ENCODE peak calls at places on chromosomes 3 and 15, in four cellular contexts. Z is uterus, I is cardiac muscle cell, P is esophagus muscularis mucosa. F is an unnamed sample.
A peak's percentile ranks its signal among the peaks of the same experiment; 100 is the strongest.

GRCh38 chr3:129934234-129935123 is 40.0 kb upstream of the TRH start:
- DNase-seq in Z (peak; percentile 37), I (peak; percentile 46), P (no peak), F (no peak)

GRCh38 chr3:136932518-136932917 is 25.3 kb upstream of the IL20RB start:
- DNase-seq in Z (no peak), I (peak; percentile 15), P (no peak), F (no peak)

GRCh38 chr3:145807990-145808389 is 353.0 kb downstream of the PLOD2 start:
- DNase-seq in Z (no peak), I (peak; percentile 82), P (no peak), F (no peak)

GRCh38 chr15:46280753-46281521 is 646.1 kb downstream of the SQOR start:
- DNase-seq in Z (no peak), I (no peak), P (no peak), F (no peak)

GRCh38 chr15:45023659-45024320 is 795 bp downstream of the SORD start:
- DNase-seq in Z (no peak), I (peak; percentile 2), P (no peak), F (no peak)

GRCh38 chr15:29815000-29815704 is 7.1 kb downstream of the TJP1 start:
- DNase-seq in Z (no peak), I (no peak), P (no peak), F (no peak)

GRCh38 chr3:42210731-42211130 is 55.3 kb downstream of the CCK start:
- DNase-seq in Z (no peak), I (no peak), P (no peak), F (no peak)

GRCh38 chr3:37955918-37956317 is 34.7 kb upstream of the VILL start:
- DNase-seq in Z (no peak), I (no peak), P (no peak), F (no peak)

GRCh38 chr3:13013994-13014754 is 59.1 kb downstream of the IQSEC1 start:
- DNase-seq in Z (no peak), I (no peak), P (no peak), F (peak; percentile 39)

GRCh38 chr3:175346573-175347356 is 487.6 kb downstream of the NAALADL2 start:
- DNase-seq in Z (peak; percentile 45), I (peak; percentile 96), P (no peak), F (no peak)

GRCh38 chr3:48661501-48662139 is 1.1 kb downstream of the CELSR3 start:
- DNase-seq in Z (peak; percentile 65), I (peak; percentile 67), P (no peak), F (peak; percentile 77)

GRCh38 chr15:69748131-69748530 is 295.5 kb downstream of the RPLP1 start:
- DNase-seq in Z (no peak), I (no peak), P (no peak), F (no peak)

GRCh38 chr3:195075199-195075940 is 195.6 kb downstream of the XXYLT1 start:
- DNase-seq in Z (no peak), I (peak; percentile 33), P (no peak), F (no peak)

GRCh38 chr3:128800241-128801187 is 74.5 kb downstream of the RAB7A start:
- DNase-seq in Z (no peak), I (no peak), P (no peak), F (no peak)

GRCh38 chr3:183116051-183116614 is 16.8 kb upstream of the MCCC1 start:
- DNase-seq in Z (no peak), I (no peak), P (no peak), F (peak; percentile 55)

GRCh38 chr15:69595009-69595825 is 142.6 kb downstream of the RPLP1 start:
- DNase-seq in Z (peak; percentile 32), I (no peak), P (no peak), F (no peak)

GRCh38 chr3:86867990-86868389 is 123.0 kb downstream of the VGLL3 start:
- DNase-seq in Z (no peak), I (peak; percentile 15), P (no peak), F (no peak)

GRCh38 chr15:22995786-22996185 is 15.6 kb upstream of the CYFIP1 start:
- DNase-seq in Z (no peak), I (no peak), P (no peak), F (no peak)

GRCh38 chr3:57557088-57557537 is 1.0 kb downstream of the PDE12 start:
- DNase-seq in Z (no peak), I (peak; percentile 48), P (no peak), F (peak; percentile 47)

GRCh38 chr15:84772031-84772430 is 23.6 kb downstream of the ZNF592 start:
- DNase-seq in Z (no peak), I (no peak), P (no peak), F (no peak)

GRCh38 chr3:48405343-48405881 is 24.5 kb downstream of the PLXNB1 start:
- DNase-seq in Z (no peak), I (no peak), P (no peak), F (no peak)

DNA sequence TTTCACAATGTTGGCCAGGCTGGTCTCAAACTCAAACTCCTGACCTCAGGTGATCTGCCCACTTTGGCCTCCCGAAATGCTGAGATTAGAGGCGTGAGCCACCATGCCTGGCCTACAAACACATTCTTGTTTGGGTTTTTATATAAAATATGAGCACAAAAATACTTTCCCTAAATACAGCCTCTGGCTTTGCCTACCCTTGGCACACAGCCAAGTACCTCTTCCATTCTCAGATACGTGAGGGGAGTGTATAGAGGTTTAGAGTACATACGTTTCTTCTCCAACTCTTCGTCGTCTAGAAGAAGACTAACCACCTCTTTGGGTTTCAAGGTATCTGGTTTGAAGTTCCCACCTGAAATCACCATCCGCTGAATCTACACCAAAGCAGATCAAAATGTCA is 33.5 kb downstream of the CHAC1 start:
- DNase-seq in Z (no peak), I (no peak), P (no peak), F (no peak)
- H3K4me1 ChIP-seq in Z (no peaks in the 10 kb centered on the region), I (no peaks in the 10 kb centered on the region), P (no peaks in the 10 kb centered on the region), F (no peaks in the 10 kb centered on the region)

DNA sequence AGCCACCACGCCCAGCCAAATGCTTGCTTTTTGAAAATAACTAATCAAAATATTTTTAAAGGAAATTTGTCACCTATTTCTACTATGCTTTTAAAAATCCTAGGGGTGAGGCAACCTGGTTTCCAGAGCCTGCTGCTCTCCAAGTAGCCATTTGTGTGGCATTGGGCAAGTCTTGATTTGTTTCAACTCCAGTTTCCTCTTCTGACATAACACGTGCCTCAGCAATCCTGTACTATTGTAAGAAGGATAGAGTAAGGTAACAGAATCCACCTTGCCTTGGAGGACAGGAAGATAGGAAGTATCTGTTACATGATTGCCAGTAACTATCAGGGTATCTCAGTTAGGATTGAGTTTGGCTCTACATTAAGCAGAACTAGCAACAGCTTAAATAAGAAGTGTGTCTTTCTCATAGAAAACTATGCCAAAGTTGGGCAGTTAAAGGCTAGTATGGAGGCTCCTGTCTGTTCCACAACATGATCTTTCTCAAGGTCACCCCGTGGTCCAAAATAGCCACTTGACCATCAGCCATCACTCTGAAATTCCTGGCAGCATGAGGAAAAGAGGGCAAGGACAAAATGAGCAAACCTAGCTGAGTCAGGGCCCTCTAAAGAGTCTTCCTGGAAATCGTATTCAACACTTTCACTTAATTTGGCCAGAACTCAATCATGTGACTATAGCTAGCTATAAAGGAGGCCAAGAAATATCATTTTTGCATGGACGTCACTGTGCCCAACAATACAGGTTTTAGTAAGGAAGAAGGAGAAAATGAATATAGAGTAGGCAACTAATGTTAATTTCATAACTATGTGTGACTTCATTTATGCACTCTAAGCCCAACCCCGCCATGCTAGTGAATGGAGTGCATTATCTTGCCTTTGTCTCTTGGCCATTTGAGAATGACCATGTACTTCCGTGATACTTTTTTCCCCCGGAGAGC is 66.1 kb downstream of the HMG20A start:
- DNase-seq in Z (no peak), I (peak; percentile 39), P (no peak), F (no peak)
- H3K27ac ChIP-seq in Z (no peak overlapping the region), I (peak overlapping the region; percentile 36), P (peak overlapping the region; percentile 37), F (no peak overlapping the region)

GRCh38 chr3:46564190-46565112 is 1.7 kb downstream of the LRRC2 start:
- DNase-seq in Z (no peak), I (no peak), P (no peak), F (no peak)

GRCh38 chr3:46561951-46562350 is 4.2 kb downstream of the LRRC2 start:
- DNase-seq in Z (no peak), I (no peak), P (no peak), F (no peak)

GRCh38 chr3:46566040-46566631 is at the start of gene LRRC2:
- DNase-seq in Z (peak; percentile 77), I (peak; percentile 85), P (no peak), F (no peak)

GRCh38 chr3:46565113-46565490 is 1.0 kb downstream of the LRRC2 start:
- DNase-seq in Z (no peak), I (no peak), P (no peak), F (no peak)

DNA sequence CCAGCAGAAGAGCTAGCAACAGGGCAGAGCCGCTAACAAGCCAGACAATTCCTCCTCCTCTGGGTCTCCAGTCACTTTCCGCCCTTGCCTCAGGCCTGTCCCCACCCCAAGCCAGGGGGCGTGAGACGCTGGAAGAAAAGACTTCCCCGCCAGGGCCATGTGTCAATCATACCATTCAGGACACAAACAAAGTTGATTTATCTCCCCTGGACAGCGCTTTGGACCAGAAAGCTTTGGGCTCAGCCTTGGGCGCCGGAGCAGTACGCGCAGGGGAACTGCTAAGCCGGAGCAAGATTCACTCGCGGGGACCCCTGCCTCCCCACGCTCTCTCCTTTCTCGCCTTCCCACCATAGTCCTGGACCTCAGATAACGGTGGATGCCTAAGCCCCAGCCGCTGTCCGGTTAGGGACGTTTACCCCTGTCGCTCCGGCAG is 479 bp downstream of the LRRC2 start:
- DNase-seq in Z (peak; percentile 37), I (no peak), P (no peak), F (no peak)
- H3K4me3 ChIP-seq in Z (peak overlapping the region; percentile 58), I (peak overlapping the region; percentile 36), P (peak overlapping the region; percentile 58), F (peak overlapping the region; percentile 47)

DNA sequence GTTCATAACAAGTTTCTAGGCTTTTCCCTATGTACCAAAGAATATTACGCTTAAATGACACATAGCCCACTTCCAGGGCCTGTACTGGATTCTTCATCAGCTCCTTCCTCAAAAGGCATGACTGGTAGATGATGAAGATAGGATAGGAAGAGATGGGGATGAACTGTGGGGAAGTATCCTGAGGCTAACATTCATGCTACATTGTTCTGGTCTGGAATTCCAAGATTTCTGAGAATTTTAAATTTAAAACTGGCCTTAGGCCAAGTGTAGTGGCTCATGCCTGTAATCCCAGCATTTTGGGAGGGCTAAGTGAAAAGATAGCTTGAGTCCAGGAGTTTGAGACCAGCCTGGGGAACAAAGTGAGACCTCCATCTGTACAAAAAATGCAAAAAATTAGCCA is 160.2 kb upstream of the PLAAT1 start:
- DNase-seq in Z (no peak), I (no peak), P (no peak), F (no peak)
- H3K4me1 ChIP-seq in Z (no peaks in the 10 kb centered on the region), I (peaks cover 4% of the 10 kb centered on the region), P (no peaks in the 10 kb centered on the region), F (no peaks in the 10 kb centered on the region)

DNA sequence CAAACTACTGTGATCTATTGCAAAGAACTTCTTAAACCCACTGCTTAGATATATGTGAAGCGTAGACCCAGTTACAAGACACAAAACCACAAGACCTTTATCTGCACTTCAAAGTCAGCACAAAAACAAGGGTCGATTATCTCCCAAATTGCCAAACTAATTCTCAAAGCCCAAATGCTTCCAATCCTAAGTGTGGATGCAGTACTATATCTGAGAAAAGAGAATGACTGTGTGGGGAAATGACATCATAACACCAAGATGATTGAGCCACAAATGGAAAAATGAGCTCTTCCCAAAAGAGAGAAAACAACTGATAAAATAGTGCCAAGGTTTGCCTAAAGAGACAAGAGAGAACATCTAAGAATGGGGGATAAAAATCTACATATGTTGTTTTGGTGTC is 86.2 kb downstream of the MEIS2 start:
- DNase-seq in Z (no peak), I (peak; percentile 78), P (no peak), F (no peak)
- H3K27ac ChIP-seq in Z (peak overlapping the region; percentile 74), I (peak overlapping the region; percentile 76), P (peak overlapping the region; percentile 82), F (no peak overlapping the region)

GRCh38 chr3:72549819-72550581 is 298.2 kb downstream of the SHQ1 start:
- DNase-seq in Z (no peak), I (peak; percentile 6), P (no peak), F (no peak)
- H3K4me3 ChIP-seq in Z (no peak overlapping the region), I (no peak overlapping the region), P (no peak overlapping the region), F (peak overlapping the region; percentile 29)

GRCh38 chr3:71393093-71393492 is 190.4 kb downstream of the FOXP1 start:
- DNase-seq in Z (no peak), I (no peak), P (no peak), F (no peak)
- H3K4me1 ChIP-seq in Z (no peaks in the 10 kb centered on the region), I (peaks cover 15% of the 10 kb centered on the region), P (peaks cover 28% of the 10 kb centered on the region), F (peaks cover 74% of the 10 kb centered on the region)

F was measured in naive thymus-derived CD4-positive, alpha-beta T cell.